ENCODE peak calls at places on chromosomes 5 and 9, in ten cellular contexts. D is IMR-90, S is heart left ventricle, N is uterus, U is adrenal gland, G is transverse colon, Y is gastrocnemius medialis, M is H1, V is GM12878, K is A549. C is an unnamed sample.

GRCh38 chr5:139903450-139903804 is 107.8 kb downstream of the PSD2 start:
- DNase-seq in D (no peak), S (no peak), N (no peak), U (no peak), G (no peak), Y (no peak), M (no peak), V (no peak), K (no peak), C (no peak)

GRCh38 chr9:12774861-12775367 is at the start of gene LURAP1L:
- DNase-seq in D (peak), S (peak), N (peak), U (peak), G (peak), Y (peak), M (peak), V (no peak), K (peak), C (peak)

GRCh38 chr5:159550951-159551350 is 220.7 kb upstream of the IL12B start:
- DNase-seq in D (no peak), S (no peak), N (no peak), U (no peak), G (no peak), Y (no peak), M (no peak), V (no peak), K (no peak), C (no peak)

GRCh38 chr5:61184708-61185107 is 22.4 kb upstream of the SMIM15 start:
- DNase-seq in D (peak), S (no peak), N (no peak), U (no peak), G (no peak), Y (no peak), M (no peak), V (no peak), K (no peak), C (no peak)

GRCh38 chr9:125514468-125514867 is 192.5 kb downstream of the MAPKAP1 start:
- DNase-seq in D (no peak), S (no peak), N (no peak), U (no peak), G (no peak), Y (no peak), M (no peak), V (no peak), K (no peak), C (no peak)

GRCh38 chr5:5140051-5141010 is at the start of gene ADAMTS16:
- DNase-seq in D (no peak), S (no peak), N (no peak), U (no peak), G (no peak), Y (no peak), M (peak), V (no peak), K (no peak), C (no peak)

GRCh38 chr9:93642961-93643360 is 66.6 kb downstream of the PHF2 start:
- DNase-seq in D (peak), S (no peak), N (peak), U (peak), G (no peak), Y (no peak), M (no peak), V (no peak), K (no peak), C (no peak)

GRCh38 chr9:124251605-124252366 is 6.0 kb upstream of the NEK6 start:
- DNase-seq in D (peak), S (no peak), N (no peak), U (no peak), G (no peak), Y (no peak), M (no peak), V (no peak), K (no peak), C (no peak)

GRCh38 chr9:16553869-16554540 is 316.5 kb downstream of the BNC2 start:
- DNase-seq in D (peak), S (no peak), N (no peak), U (no peak), G (no peak), Y (no peak), M (no peak), V (no peak), K (no peak), C (no peak)

GRCh38 chr9:88443480-88444113 is 55.4 kb downstream of the SPIN1 start:
- DNase-seq in D (no peak), S (no peak), N (no peak), U (no peak), G (no peak), Y (no peak), M (no peak), V (no peak), K (no peak), C (no peak)

GRCh38 chr5:179624841-179625271 is 1.4 kb upstream of the HNRNPH1 start:
- DNase-seq in D (no peak), S (no peak), N (no peak), U (no peak), G (no peak), Y (no peak), M (no peak), V (no peak), K (no peak), C (no peak)

GRCh38 chr5:95081500-95082355 is 203.2 kb downstream of the MCTP1 start:
- DNase-seq in D (peak), S (peak), N (peak), U (peak), G (peak), Y (no peak), M (no peak), V (peak), K (peak), C (peak)

GRCh38 chr5:59648949-59649921 is 244.3 kb downstream of the PDE4D start:
- DNase-seq in D (no peak), S (no peak), N (no peak), U (no peak), G (peak), Y (no peak), M (no peak), V (no peak), K (no peak), C (no peak)

GRCh38 chr9:21883642-21884041 is 81.2 kb downstream of the MTAP start:
- DNase-seq in D (no peak), S (no peak), N (no peak), U (no peak), G (no peak), Y (no peak), M (no peak), V (no peak), K (no peak), C (no peak)

GRCh38 chr9:36091028-36091953 is 45.2 kb upstream of the GLIPR2 start:
- DNase-seq in D (peak), S (peak), N (peak), U (peak), G (peak), Y (peak), M (no peak), V (no peak), K (no peak), C (no peak)

GRCh38 chr5:117615226-117615625 is 1040.6 kb upstream of the SEMA6A start:
- DNase-seq in D (no peak), S (no peak), N (no peak), U (no peak), G (no peak), Y (no peak), M (no peak), V (no peak), K (no peak), C (no peak)

GRCh38 chr5:96226941-96227552 is 206.0 kb downstream of the PCSK1 start:
- DNase-seq in D (peak), S (peak), N (no peak), U (no peak), G (no peak), Y (no peak), M (no peak), V (no peak), K (no peak), C (peak)

GRCh38 chr5:160369990-160370712 is at the start of gene C1QTNF2:
- DNase-seq in D (peak), S (peak), N (peak), U (peak), G (peak), Y (no peak), M (peak), V (no peak), K (peak), C (peak)

GRCh38 chr5:5078009-5078897 is 61.9 kb upstream of the ADAMTS16 start:
- DNase-seq in D (no peak), S (no peak), N (no peak), U (no peak), G (no peak), Y (no peak), M (peak), V (no peak), K (no peak), C (no peak)

GRCh38 chr9:89746385-89747116 is 141.7 kb downstream of the GADD45G start:
- DNase-seq in D (no peak), S (peak), N (no peak), U (no peak), G (no peak), Y (peak), M (no peak), V (no peak), K (no peak), C (no peak)

GRCh38 chr5:28164568-28164967 is 1126.2 kb upstream of the CDH9 start:
- DNase-seq in D (no peak), S (no peak), N (no peak), U (no peak), G (no peak), Y (no peak), M (no peak), V (no peak), K (no peak), C (no peak)

GRCh38 chr5:51156222-51156621 is 227.0 kb upstream of the ISL1 start:
- DNase-seq in D (no peak), S (no peak), N (no peak), U (no peak), G (no peak), Y (no peak), M (no peak), V (no peak), K (no peak), C (no peak)

GRCh38 chr5:172778223-172778814 is 7.3 kb upstream of the DUSP1 start:
- DNase-seq in D (peak), S (no peak), N (peak), U (peak), G (peak), Y (peak), M (no peak), V (no peak), K (no peak), C (no peak)

GRCh38 chr5:149319174-149319573 is 26.1 kb upstream of the GRPEL2 start:
- DNase-seq in D (no peak), S (no peak), N (no peak), U (no peak), G (no peak), Y (no peak), M (no peak), V (no peak), K (no peak), C (no peak)

GRCh38 chr5:51202161-51202560 is 181.1 kb upstream of the ISL1 start:
- DNase-seq in D (no peak), S (no peak), N (no peak), U (no peak), G (no peak), Y (no peak), M (no peak), V (no peak), K (no peak), C (no peak)

GRCh38 chr5:176878463-176878862 is 20.7 kb downstream of the HK3 start:
- DNase-seq in D (no peak), S (no peak), N (no peak), U (no peak), G (no peak), Y (no peak), M (no peak), V (no peak), K (no peak), C (no peak)

GRCh38 chr5:109102291-109102690 is 307.5 kb downstream of the PJA2 start:
- DNase-seq in D (no peak), S (no peak), N (no peak), U (no peak), G (no peak), Y (no peak), M (no peak), V (no peak), K (no peak), C (no peak)

GRCh38 chr5:54180616-54181015 is 129.8 kb downstream of the ARL15 start:
- DNase-seq in D (no peak), S (no peak), N (no peak), U (no peak), G (no peak), Y (no peak), M (no peak), V (no peak), K (no peak), C (no peak)

GRCh38 chr9:101030022-101030391 is 1.5 kb downstream of the PLPPR1 start:
- DNase-seq in D (no peak), S (no peak), N (no peak), U (no peak), G (no peak), Y (no peak), M (no peak), V (no peak), K (no peak), C (no peak)
- H3K4me3 ChIP-seq in D (no peak), S (no peak), N (no peak), U (no peak), G (no peak), Y (no peak), M (no peak), V (no peak), K (no peak), C (no peak)

DNA sequence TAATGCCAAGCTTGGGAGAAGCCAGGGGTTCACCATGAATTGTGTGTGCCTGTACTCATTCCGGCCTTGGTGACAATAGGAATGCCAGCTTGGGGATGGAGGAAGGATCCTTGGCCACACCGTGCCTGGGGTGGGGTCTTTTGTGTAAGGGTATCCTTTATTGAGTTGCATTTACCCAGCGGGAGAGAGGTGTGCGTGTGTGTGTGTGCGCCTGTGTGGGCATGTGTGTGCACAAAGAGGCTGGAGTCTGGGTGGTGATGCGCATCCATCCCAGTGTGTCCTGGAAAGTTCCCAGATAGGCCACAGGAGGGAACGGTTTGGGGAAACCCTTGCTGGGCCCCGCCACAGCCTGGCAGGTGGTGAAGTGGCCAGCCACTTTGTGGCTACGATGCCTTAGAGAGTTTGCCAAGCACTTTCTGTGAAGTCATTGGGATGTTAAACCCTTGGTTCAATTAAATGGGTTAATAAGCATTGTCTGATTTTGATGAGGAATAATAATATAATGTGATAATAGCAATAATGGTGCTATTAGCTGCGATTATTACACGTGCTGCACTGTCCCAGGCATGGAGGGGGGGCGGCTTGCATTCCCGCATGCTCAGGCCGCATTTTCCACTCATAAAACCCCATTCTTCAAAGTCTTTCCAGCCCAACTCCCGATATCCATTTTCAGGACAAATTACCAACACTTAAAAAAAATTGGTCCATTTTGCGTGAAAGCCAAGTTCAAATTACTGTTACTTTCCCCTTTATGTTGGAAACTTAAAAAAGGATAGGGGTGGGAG is 13.7 kb downstream of the PITX1 start:
- DNase-seq in D (no peak), S (peak), N (no peak), U (no peak), G (no peak), Y (peak), M (no peak), V (no peak), K (peak), C (no peak)
- TF ChIP-seq CTCF in D (no peak), S (no peak), N (no peak), U (no peak), G (no peak), Y (no peak), M (no peak), V (no peak), K (no peak), C (no peak)

DNA sequence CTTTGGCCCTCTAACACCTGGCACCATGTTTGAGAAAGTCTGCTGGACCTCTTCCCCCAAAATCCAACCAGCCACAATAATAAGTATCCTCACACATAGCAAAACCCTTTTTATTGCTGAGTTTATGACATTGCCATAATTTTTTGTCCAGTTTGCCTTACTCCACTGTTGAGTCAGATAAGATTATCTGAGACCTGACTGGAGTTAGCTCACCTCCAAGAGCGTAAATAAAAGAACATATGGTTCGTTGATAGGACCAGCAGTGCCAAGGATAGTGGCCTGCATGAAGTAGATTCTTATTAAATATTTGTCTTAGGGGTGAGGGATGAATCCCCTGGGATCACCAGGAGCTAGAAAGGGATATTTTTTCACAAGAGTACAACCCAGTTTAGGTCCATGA is 510.6 kb upstream of the MPDZ start:
- DNase-seq in D (no peak), S (no peak), N (no peak), U (no peak), G (no peak), Y (no peak), M (no peak), V (no peak), K (no peak), C (no peak)
- TF ChIP-seq POLR2A in D (no peak), S (no peak), N (no peak), U (no peak), G (no peak), Y (no peak), M (no peak), V (no peak), K (no peak), C (no peak)

GRCh38 chr9:117704024-117704575 is at the start of gene TLR4:
- DNase-seq in D (no peak), S (peak), N (peak), U (peak), G (peak), Y (peak), M (no peak), V (peak), K (no peak), C (peak)
- H3K4me3 ChIP-seq in D (no peak), S (peak), N (peak), U (peak), G (peak), Y (peak), M (no peak), V (no peak), K (no peak), C (peak)

GRCh38 chr9:37650299-37650872 is 368 bp upstream of the FRMPD1 start:
- DNase-seq in D (no peak), S (no peak), N (no peak), U (no peak), G (no peak), Y (no peak), M (no peak), V (no peak), K (no peak), C (no peak)

GRCh38 chr9:37656936-37657335 is 6.2 kb downstream of the FRMPD1 start:
- DNase-seq in D (no peak), S (no peak), N (no peak), U (no peak), G (no peak), Y (no peak), M (no peak), V (no peak), K (no peak), C (no peak)

GRCh38 chr9:37645903-37646506 is 4.7 kb upstream of the FRMPD1 start:
- DNase-seq in D (no peak), S (no peak), N (no peak), U (no peak), G (no peak), Y (no peak), M (no peak), V (no peak), K (no peak), C (no peak)

GRCh38 chr9:37653385-37653784 is 2.6 kb downstream of the FRMPD1 start:
- DNase-seq in D (no peak), S (no peak), N (no peak), U (no peak), G (no peak), Y (no peak), M (no peak), V (no peak), K (no peak), C (no peak)

DNA sequence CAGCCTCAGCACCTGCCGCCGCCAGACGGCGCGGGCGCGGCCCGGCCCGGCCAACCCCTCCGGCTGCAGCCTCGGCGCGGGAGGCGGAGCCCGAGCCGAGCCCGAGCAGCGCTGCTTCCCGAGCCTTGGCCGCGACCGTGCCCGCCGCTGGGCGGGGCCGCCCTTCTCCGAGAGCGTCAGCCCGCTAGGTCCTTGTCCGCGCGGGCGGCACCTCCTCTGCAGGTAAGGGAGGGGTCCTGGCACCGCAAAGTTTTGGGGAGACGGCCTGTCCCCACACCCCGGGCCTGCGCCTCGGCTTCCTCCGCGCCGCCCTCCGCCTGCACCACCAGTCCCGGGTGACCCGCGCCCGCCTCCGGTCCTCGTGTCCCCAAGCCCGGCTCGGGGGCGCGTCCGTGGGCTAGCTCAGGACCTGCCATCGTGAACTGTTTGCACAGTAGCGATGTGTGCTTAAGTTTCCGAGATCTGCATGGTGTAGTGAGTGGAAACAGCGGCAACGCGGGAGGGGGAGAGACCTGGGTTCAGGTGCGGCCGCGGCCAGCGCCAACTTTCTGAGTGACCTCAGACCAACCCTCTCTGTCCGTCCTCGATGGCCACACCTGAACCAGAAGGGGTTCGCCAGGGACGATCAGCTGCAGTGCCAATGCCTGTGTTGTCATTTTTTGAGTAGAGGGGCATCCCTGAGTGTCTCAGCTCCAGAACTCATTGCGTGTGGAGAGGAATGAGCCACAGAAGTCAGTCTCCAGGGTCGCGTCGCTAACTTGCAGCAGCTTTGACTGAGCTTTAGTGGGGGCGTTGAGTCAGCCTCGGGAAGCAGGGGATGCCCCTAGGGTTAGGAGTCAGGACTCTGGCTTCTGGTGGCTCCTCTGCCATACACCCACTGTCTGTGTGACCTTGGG is at the start of gene FRMPD1:
- DNase-seq in D (peak), S (peak), N (no peak), U (peak), G (peak), Y (peak), M (peak), V (no peak), K (peak), C (peak)
- TF ChIP-seq CTCF in D (no peak), S (no peak), N (no peak), U (no peak), G (no peak), Y (no peak), M (no peak), V (no peak), K (peak), C (no peak)

GRCh38 chr9:136514022-136514714 is 31.3 kb upstream of the SEC16A start:
- DNase-seq in D (no peak), S (no peak), N (no peak), U (no peak), G (no peak), Y (no peak), M (no peak), V (no peak), K (no peak), C (no peak)

GRCh38 chr9:136513191-136513590 is 30.4 kb upstream of the SEC16A start:
- DNase-seq in D (no peak), S (no peak), N (no peak), U (no peak), G (no peak), Y (no peak), M (no peak), V (no peak), K (no peak), C (no peak)

GRCh38 chr9:136511670-136512592 is 29.1 kb upstream of the SEC16A start:
- DNase-seq in D (no peak), S (peak), N (peak), U (peak), G (no peak), Y (no peak), M (no peak), V (no peak), K (no peak), C (peak)

GRCh38 chr9:136511144-136511669 is 28.4 kb upstream of the SEC16A start:
- DNase-seq in D (no peak), S (no peak), N (no peak), U (no peak), G (no peak), Y (no peak), M (no peak), V (no peak), K (no peak), C (no peak)

DNA sequence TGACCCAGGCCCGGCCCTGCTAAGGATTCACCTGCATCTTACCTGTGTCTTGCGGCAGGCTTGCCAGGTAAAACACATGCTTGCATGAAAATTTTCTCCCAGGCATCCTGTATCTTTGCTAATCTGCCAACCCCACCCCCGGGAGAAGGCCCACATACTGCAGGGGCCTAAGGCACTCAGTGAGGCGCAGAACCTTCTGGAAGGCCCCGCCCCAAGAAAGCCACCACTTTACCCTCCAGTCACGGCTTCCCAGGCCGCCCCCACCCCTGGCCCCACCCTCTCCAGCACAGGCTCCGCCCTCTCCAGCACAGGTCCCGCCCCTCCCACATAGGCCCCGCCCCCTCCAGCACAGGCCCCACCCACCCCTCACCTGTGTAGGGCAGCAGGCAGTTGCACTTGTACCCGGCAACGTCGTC is 29.8 kb upstream of the SEC16A start:
- DNase-seq in D (no peak), S (no peak), N (no peak), U (no peak), G (no peak), Y (no peak), M (no peak), V (no peak), K (peak), C (no peak)
- TF ChIP-seq POLR2A in D (no peak), S (no peak), N (no peak), U (no peak), G (no peak), Y (no peak), M (no peak), V (no peak), K (no peak), C (no peak)